ENCODE peak calls at places on chromosomes 13 and 19, in nine cellular contexts. One of them, this sample, is unnamed.

GRCh38 chr13:31595568-31595967 is 143.8 kb upstream of the RXFP2 start:
- DNase-seq in hypothalamus: no peak
- DNase-seq in activated CD4-positive, CD25-positive, alpha-beta regulatory T cell: no peak
- DNase-seq in NT2/D1: no peak
- DNase-seq in HS-5: no peak
- DNase-seq in T follicular helper cell: no peak
- DNase-seq in GM06990: no peak
- DNase-seq in stimulated activated CD8-positive, alpha-beta memory T cell treated with anti-CD3 and anti-CD28 coated beads, Interleukin-2, amount 100 ng/mL, for 48 hours: no peak
- DNase-seq in C1 segment of cervical spinal cord: no peak
- DNase-seq in this sample: no peak

GRCh38 chr19:850221-850978 is 1.7 kb upstream of the ELANE start:
- DNase-seq in hypothalamus: peak; percentile 51
- DNase-seq in NT2/D1: no peak
- DNase-seq in T follicular helper cell: no peak
- DNase-seq in HS-5: no peak
- DNase-seq in stimulated activated CD8-positive, alpha-beta memory T cell treated with anti-CD3 and anti-CD28 coated beads, Interleukin-2, amount 100 ng/mL, for 48 hours: no peak
- DNase-seq in GM06990: no peak
- DNase-seq in C1 segment of cervical spinal cord: peak; percentile 80
- DNase-seq in activated CD4-positive, CD25-positive, alpha-beta regulatory T cell: no peak
- DNase-seq in this sample: peak; percentile 68

GRCh38 chr19:1764293-1764683 is 11.0 kb downstream of the ONECUT3 start:
- DNase-seq in HS-5: no peak
- DNase-seq in C1 segment of cervical spinal cord: no peak
- DNase-seq in hypothalamus: no peak
- DNase-seq in stimulated activated CD8-positive, alpha-beta memory T cell treated with anti-CD3 and anti-CD28 coated beads, Interleukin-2, amount 100 ng/mL, for 48 hours: no peak
- DNase-seq in GM06990: no peak
- DNase-seq in NT2/D1: no peak
- DNase-seq in T follicular helper cell: no peak
- DNase-seq in activated CD4-positive, CD25-positive, alpha-beta regulatory T cell: no peak
- DNase-seq in this sample: no peak

GRCh38 chr19:57888107-57888493 is 737 bp downstream of the ZNF814 start:
- DNase-seq in HS-5: no peak
- DNase-seq in C1 segment of cervical spinal cord: no peak
- DNase-seq in GM06990: no peak
- DNase-seq in activated CD4-positive, CD25-positive, alpha-beta regulatory T cell: no peak
- DNase-seq in stimulated activated CD8-positive, alpha-beta memory T cell treated with anti-CD3 and anti-CD28 coated beads, Interleukin-2, amount 100 ng/mL, for 48 hours: no peak
- DNase-seq in NT2/D1: no peak
- DNase-seq in hypothalamus: no peak
- DNase-seq in T follicular helper cell: no peak
- DNase-seq in this sample: no peak

GRCh38 chr19:46943150-46943946 is 76.3 kb upstream of the NPAS1 start:
- DNase-seq in GM06990: no peak
- DNase-seq in NT2/D1: no peak
- DNase-seq in HS-5: no peak
- DNase-seq in T follicular helper cell: no peak
- DNase-seq in stimulated activated CD8-positive, alpha-beta memory T cell treated with anti-CD3 and anti-CD28 coated beads, Interleukin-2, amount 100 ng/mL, for 48 hours: no peak
- DNase-seq in C1 segment of cervical spinal cord: no peak
- DNase-seq in activated CD4-positive, CD25-positive, alpha-beta regulatory T cell: no peak
- DNase-seq in hypothalamus: no peak
- DNase-seq in this sample: no peak

GRCh38 chr19:45446944-45447343 is 20.9 kb upstream of the FOSB start:
- DNase-seq in HS-5: no peak
- DNase-seq in NT2/D1: no peak
- DNase-seq in T follicular helper cell: no peak
- DNase-seq in stimulated activated CD8-positive, alpha-beta memory T cell treated with anti-CD3 and anti-CD28 coated beads, Interleukin-2, amount 100 ng/mL, for 48 hours: no peak
- DNase-seq in GM06990: no peak
- DNase-seq in hypothalamus: no peak
- DNase-seq in C1 segment of cervical spinal cord: no peak
- DNase-seq in activated CD4-positive, CD25-positive, alpha-beta regulatory T cell: no peak
- DNase-seq in this sample: no peak

GRCh38 chr13:24355103-24355502 is 45.7 kb downstream of the C1QTNF9 start:
- DNase-seq in activated CD4-positive, CD25-positive, alpha-beta regulatory T cell: no peak
- DNase-seq in C1 segment of cervical spinal cord: no peak
- DNase-seq in NT2/D1: no peak
- DNase-seq in hypothalamus: no peak
- DNase-seq in stimulated activated CD8-positive, alpha-beta memory T cell treated with anti-CD3 and anti-CD28 coated beads, Interleukin-2, amount 100 ng/mL, for 48 hours: no peak
- DNase-seq in T follicular helper cell: no peak
- DNase-seq in GM06990: no peak
- DNase-seq in HS-5: no peak
- DNase-seq in this sample: no peak

GRCh38 chr19:40323705-40324104 is 24.5 kb downstream of the C19orf47 start:
- DNase-seq in stimulated activated CD8-positive, alpha-beta memory T cell treated with anti-CD3 and anti-CD28 coated beads, Interleukin-2, amount 100 ng/mL, for 48 hours: no peak
- DNase-seq in NT2/D1: no peak
- DNase-seq in activated CD4-positive, CD25-positive, alpha-beta regulatory T cell: no peak
- DNase-seq in HS-5: no peak
- DNase-seq in C1 segment of cervical spinal cord: no peak
- DNase-seq in GM06990: no peak
- DNase-seq in hypothalamus: no peak
- DNase-seq in T follicular helper cell: no peak
- DNase-seq in this sample: no peak

GRCh38 chr13:99277629-99278028 is 19.4 kb upstream of the GPR18 start:
- DNase-seq in NT2/D1: no peak
- DNase-seq in C1 segment of cervical spinal cord: no peak
- DNase-seq in hypothalamus: no peak
- DNase-seq in T follicular helper cell: no peak
- DNase-seq in stimulated activated CD8-positive, alpha-beta memory T cell treated with anti-CD3 and anti-CD28 coated beads, Interleukin-2, amount 100 ng/mL, for 48 hours: no peak
- DNase-seq in activated CD4-positive, CD25-positive, alpha-beta regulatory T cell: no peak
- DNase-seq in HS-5: no peak
- DNase-seq in GM06990: no peak
- DNase-seq in this sample: no peak

GRCh38 chr19:42282036-42282762 is 13.1 kb downstream of the CIC start:
- DNase-seq in hypothalamus: no peak
- DNase-seq in C1 segment of cervical spinal cord: no peak
- DNase-seq in GM06990: peak; percentile 17
- DNase-seq in T follicular helper cell: no peak
- DNase-seq in NT2/D1: no peak
- DNase-seq in activated CD4-positive, CD25-positive, alpha-beta regulatory T cell: no peak
- DNase-seq in stimulated activated CD8-positive, alpha-beta memory T cell treated with anti-CD3 and anti-CD28 coated beads, Interleukin-2, amount 100 ng/mL, for 48 hours: no peak
- DNase-seq in HS-5: no peak
- DNase-seq in this sample: no peak

GRCh38 chr13:41244555-41244954 is 18.8 kb downstream of the MTRF1 start:
- DNase-seq in stimulated activated CD8-positive, alpha-beta memory T cell treated with anti-CD3 and anti-CD28 coated beads, Interleukin-2, amount 100 ng/mL, for 48 hours: no peak
- DNase-seq in GM06990: no peak
- DNase-seq in HS-5: no peak
- DNase-seq in activated CD4-positive, CD25-positive, alpha-beta regulatory T cell: no peak
- DNase-seq in NT2/D1: no peak
- DNase-seq in C1 segment of cervical spinal cord: no peak
- DNase-seq in T follicular helper cell: no peak
- DNase-seq in hypothalamus: no peak
- DNase-seq in this sample: no peak